ENCODE peak calls at places on chromosomes 13 and 19, in seven cellular contexts. One of them, this sample, is unnamed.

GRCh38 chr13:113220877-113221276 is 11.5 kb downstream of the CUL4A start:
- DNase-seq in activated CD4-positive, CD25-positive, alpha-beta regulatory T cell treated with anti-CD3 and anti-CD28 coated beads, Interleukin-2, amount 50 U/mL, for 16 hours: no peak
- DNase-seq in NCI-H69: no peak
- DNase-seq in CD8-positive, alpha-beta T cell: peak
- DNase-seq in NCI-H1092: no peak
- DNase-seq in uterus: no peak
- DNase-seq in EL: peak
- DNase-seq in this sample: no peak

GRCh38 chr13:80022146-80022545 is 318.8 kb downstream of the SPRY2 start:
- DNase-seq in activated CD4-positive, CD25-positive, alpha-beta regulatory T cell treated with anti-CD3 and anti-CD28 coated beads, Interleukin-2, amount 50 U/mL, for 16 hours: no peak
- DNase-seq in NCI-H69: no peak
- DNase-seq in CD8-positive, alpha-beta T cell: no peak
- DNase-seq in NCI-H1092: no peak
- DNase-seq in uterus: no peak
- DNase-seq in EL: no peak
- DNase-seq in this sample: no peak

GRCh38 chr13:40798380-40798779 is 9.0 kb downstream of the SLC25A15 start:
- DNase-seq in activated CD4-positive, CD25-positive, alpha-beta regulatory T cell treated with anti-CD3 and anti-CD28 coated beads, Interleukin-2, amount 50 U/mL, for 16 hours: no peak
- DNase-seq in NCI-H69: no peak
- DNase-seq in CD8-positive, alpha-beta T cell: no peak
- DNase-seq in NCI-H1092: no peak
- DNase-seq in uterus: no peak
- DNase-seq in EL: no peak
- DNase-seq in this sample: no peak

GRCh38 chr19:14985133-14985532 is 5.5 kb upstream of the SLC1A6 start:
- DNase-seq in activated CD4-positive, CD25-positive, alpha-beta regulatory T cell treated with anti-CD3 and anti-CD28 coated beads, Interleukin-2, amount 50 U/mL, for 16 hours: no peak
- DNase-seq in NCI-H69: no peak
- DNase-seq in CD8-positive, alpha-beta T cell: no peak
- DNase-seq in NCI-H1092: no peak
- DNase-seq in uterus: no peak
- DNase-seq in EL: no peak
- DNase-seq in this sample: no peak

GRCh38 chr13:109415057-109415456 is 371.3 kb downstream of the IRS2 start:
- DNase-seq in activated CD4-positive, CD25-positive, alpha-beta regulatory T cell treated with anti-CD3 and anti-CD28 coated beads, Interleukin-2, amount 50 U/mL, for 16 hours: no peak
- DNase-seq in NCI-H69: no peak
- DNase-seq in CD8-positive, alpha-beta T cell: no peak
- DNase-seq in NCI-H1092: no peak
- DNase-seq in uterus: no peak
- DNase-seq in EL: no peak
- DNase-seq in this sample: no peak

GRCh38 chr19:41701401-41702075 is 6.9 kb upstream of the CEACAM5 start:
- DNase-seq in activated CD4-positive, CD25-positive, alpha-beta regulatory T cell treated with anti-CD3 and anti-CD28 coated beads, Interleukin-2, amount 50 U/mL, for 16 hours: no peak
- DNase-seq in NCI-H69: peak
- DNase-seq in CD8-positive, alpha-beta T cell: no peak
- DNase-seq in NCI-H1092: peak
- DNase-seq in uterus: no peak
- DNase-seq in EL: peak
- DNase-seq in this sample: peak

GRCh38 chr13:80817979-80818378 is 477.1 kb upstream of the SPRY2 start:
- DNase-seq in activated CD4-positive, CD25-positive, alpha-beta regulatory T cell treated with anti-CD3 and anti-CD28 coated beads, Interleukin-2, amount 50 U/mL, for 16 hours: no peak
- DNase-seq in NCI-H69: no peak
- DNase-seq in CD8-positive, alpha-beta T cell: no peak
- DNase-seq in NCI-H1092: no peak
- DNase-seq in uterus: no peak
- DNase-seq in EL: no peak
- DNase-seq in this sample: no peak

GRCh38 chr19:10499550-10500246 is 3.5 kb downstream of the KEAP1 start:
- DNase-seq in activated CD4-positive, CD25-positive, alpha-beta regulatory T cell treated with anti-CD3 and anti-CD28 coated beads, Interleukin-2, amount 50 U/mL, for 16 hours: no peak
- DNase-seq in NCI-H69: no peak
- DNase-seq in CD8-positive, alpha-beta T cell: no peak
- DNase-seq in NCI-H1092: no peak
- DNase-seq in uterus: no peak
- DNase-seq in EL: no peak
- DNase-seq in this sample: no peak

GRCh38 chr19:13022859-13023636 is 27.8 kb downstream of the NFIX start:
- DNase-seq in activated CD4-positive, CD25-positive, alpha-beta regulatory T cell treated with anti-CD3 and anti-CD28 coated beads, Interleukin-2, amount 50 U/mL, for 16 hours: no peak
- DNase-seq in NCI-H69: peak
- DNase-seq in CD8-positive, alpha-beta T cell: no peak
- DNase-seq in NCI-H1092: peak
- DNase-seq in uterus: peak
- DNase-seq in EL: peak
- DNase-seq in this sample: no peak

GRCh38 chr13:40194204-40194806 is 472.1 kb downstream of the FOXO1 start:
- DNase-seq in activated CD4-positive, CD25-positive, alpha-beta regulatory T cell treated with anti-CD3 and anti-CD28 coated beads, Interleukin-2, amount 50 U/mL, for 16 hours: no peak
- DNase-seq in NCI-H69: no peak
- DNase-seq in CD8-positive, alpha-beta T cell: no peak
- DNase-seq in NCI-H1092: no peak
- DNase-seq in uterus: no peak
- DNase-seq in EL: no peak
- DNase-seq in this sample: no peak

GRCh38 chr19:406121-406711 is 2.7 kb downstream of the C2CD4C start:
- DNase-seq in activated CD4-positive, CD25-positive, alpha-beta regulatory T cell treated with anti-CD3 and anti-CD28 coated beads, Interleukin-2, amount 50 U/mL, for 16 hours: no peak
- DNase-seq in NCI-H69: no peak
- DNase-seq in CD8-positive, alpha-beta T cell: no peak
- DNase-seq in NCI-H1092: no peak
- DNase-seq in uterus: no peak
- DNase-seq in EL: no peak
- DNase-seq in this sample: no peak

GRCh38 chr19:38719761-38720558 is 24.3 kb downstream of the CAPN12 start:
- DNase-seq in activated CD4-positive, CD25-positive, alpha-beta regulatory T cell treated with anti-CD3 and anti-CD28 coated beads, Interleukin-2, amount 50 U/mL, for 16 hours: no peak
- DNase-seq in NCI-H69: no peak
- DNase-seq in CD8-positive, alpha-beta T cell: no peak
- DNase-seq in NCI-H1092: no peak
- DNase-seq in uterus: no peak
- DNase-seq in EL: no peak
- DNase-seq in this sample: no peak

GRCh38 chr19:2016041-2016807 is 710 bp upstream of the BTBD2 start:
- DNase-seq in activated CD4-positive, CD25-positive, alpha-beta regulatory T cell treated with anti-CD3 and anti-CD28 coated beads, Interleukin-2, amount 50 U/mL, for 16 hours: no peak
- DNase-seq in NCI-H69: peak
- DNase-seq in CD8-positive, alpha-beta T cell: peak
- DNase-seq in NCI-H1092: peak
- DNase-seq in uterus: peak
- DNase-seq in EL: peak
- DNase-seq in this sample: peak

GRCh38 chr19:53357821-53358581 is 7.5 kb upstream of the ZNF525 start:
- DNase-seq in activated CD4-positive, CD25-positive, alpha-beta regulatory T cell treated with anti-CD3 and anti-CD28 coated beads, Interleukin-2, amount 50 U/mL, for 16 hours: no peak
- DNase-seq in NCI-H69: no peak
- DNase-seq in CD8-positive, alpha-beta T cell: no peak
- DNase-seq in NCI-H1092: no peak
- DNase-seq in uterus: no peak
- DNase-seq in EL: no peak
- DNase-seq in this sample: no peak

GRCh38 chr13:29923554-29924481 is 73.4 kb upstream of the UBL3 start:
- DNase-seq in activated CD4-positive, CD25-positive, alpha-beta regulatory T cell treated with anti-CD3 and anti-CD28 coated beads, Interleukin-2, amount 50 U/mL, for 16 hours: no peak
- DNase-seq in NCI-H69: peak
- DNase-seq in CD8-positive, alpha-beta T cell: peak
- DNase-seq in NCI-H1092: peak
- DNase-seq in uterus: peak
- DNase-seq in EL: peak
- DNase-seq in this sample: peak

GRCh38 chr19:45090034-45090433 is 2.9 kb upstream of the PPP1R37 start:
- DNase-seq in activated CD4-positive, CD25-positive, alpha-beta regulatory T cell treated with anti-CD3 and anti-CD28 coated beads, Interleukin-2, amount 50 U/mL, for 16 hours: no peak
- DNase-seq in NCI-H69: no peak
- DNase-seq in CD8-positive, alpha-beta T cell: no peak
- DNase-seq in NCI-H1092: no peak
- DNase-seq in uterus: no peak
- DNase-seq in EL: no peak
- DNase-seq in this sample: no peak

This sample was measured in stimulated activated CD8-positive, alpha-beta memory T cell treated with anti-CD3 and anti-CD28 coated beads, Interleukin-4, amount 100 ng/mL, for 48 hours.